ENCODE peak calls at places on chromosome 7, in five cellular contexts. B is hepatocyte, M is A549, Z is neural progenitor cell, A is SK-N-SH. I is an unnamed sample.
A peak's percentile ranks its signal among the peaks of the same experiment; 100 is the strongest.

GRCh38 chr7:19181634-19182033 is 36.4 kb upstream of the FERD3L start:
- DNase-seq in B (no peak), M (no peak), Z (no peak), A (no peak), I (no peak)

GRCh38 chr7:11343818-11344413 is 370.2 kb downstream of the PHF14 start:
- DNase-seq in B (peak; percentile 68), M (no peak), Z (peak; percentile 60), A (peak; percentile 22), I (peak; percentile 40)

GRCh38 chr7:137950263-137950621 is 51.6 kb downstream of the CREB3L2 start:
- DNase-seq in B (no peak), M (no peak), Z (no peak), A (no peak), I (no peak)

GRCh38 chr7:106114735-106115383 is 2.7 kb upstream of the SYPL1 start:
- DNase-seq in B (no peak), M (no peak), Z (no peak), A (no peak), I (no peak)

GRCh38 chr7:30164567-30164966 is 29.8 kb downstream of the MTURN start:
- DNase-seq in B (peak; percentile 69), M (peak; percentile 57), Z (peak; percentile 67), A (peak; percentile 65), I (peak; percentile 37)

GRCh38 chr7:12713625-12714435 is 26.4 kb downstream of the ARL4A start:
- DNase-seq in B (no peak), M (no peak), Z (no peak), A (no peak), I (no peak)

GRCh38 chr7:1087462-1087809 is 477 bp upstream of the GPER1 start:
- DNase-seq in B (no peak), M (no peak), Z (no peak), A (no peak), I (no peak)

GRCh38 chr7:151207796-151208195 is 2.5 kb downstream of the H2BK1 start:
- DNase-seq in B (no peak), M (no peak), Z (no peak), A (no peak), I (no peak)

GRCh38 chr7:132998763-132999162 is 83.1 kb downstream of the CHCHD3 start:
- DNase-seq in B (no peak), M (no peak), Z (peak; percentile 28), A (no peak), I (no peak)

GRCh38 chr7:142587578-142588191 is 161.6 kb upstream of the PRSS1 start:
- DNase-seq in B (peak; percentile 66), M (peak; percentile 88), Z (peak; percentile 63), A (peak; percentile 31), I (peak; percentile 81)

GRCh38 chr7:39434012-39434411 is 132.2 kb upstream of the YAE1 start:
- DNase-seq in B (no peak), M (no peak), Z (peak; percentile 17), A (no peak), I (no peak)

GRCh38 chr7:3942778-3943177 is 641.7 kb downstream of the SDK1 start:
- DNase-seq in B (no peak), M (no peak), Z (no peak), A (no peak), I (no peak)

GRCh38 chr7:3949226-3949625 is 648.2 kb downstream of the SDK1 start:
- DNase-seq in B (no peak), M (no peak), Z (no peak), A (no peak), I (no peak)

GRCh38 chr7:3937564-3937963 is 636.5 kb downstream of the SDK1 start:
- DNase-seq in B (no peak), M (no peak), Z (no peak), A (no peak), I (no peak)

GRCh38 chr7:3943779-3944520 is 642.9 kb downstream of the SDK1 start:
- DNase-seq in B (no peak), M (no peak), Z (no peak), A (no peak), I (no peak)

GRCh38 chr7:3943265-3943664 is 642.2 kb downstream of the SDK1 start:
- DNase-seq in B (peak; percentile 26), M (no peak), Z (no peak), A (no peak), I (no peak)
- H3K4me2 ChIP-seq in B (peak overlapping the region; percentile 26), M (no peak overlapping the region), Z (no peak overlapping the region), A (no peak overlapping the region), I (no peak overlapping the region)

GRCh38 chr7:41134242-41134872 is 568.5 kb downstream of the INHBA start:
- DNase-seq in B (no peak), M (no peak), Z (no peak), A (no peak), I (no peak)
- H3K4me2 ChIP-seq in B (no peak overlapping the region), M (no peak overlapping the region), Z (no peak overlapping the region), A (peak overlapping the region; percentile 1), I (no peak overlapping the region)

GRCh38 chr7:118182618-118183253 is 1.2 kb upstream of the LSM8 start:
- DNase-seq in B (no peak), M (no peak), Z (no peak), A (no peak), I (no peak)
- H3K4me2 ChIP-seq in B (peak overlapping the region; percentile 75), M (peak overlapping the region; percentile 81), Z (peak overlapping the region; percentile 89), A (peak overlapping the region; percentile 79), I (peak overlapping the region; percentile 96)

DNA sequence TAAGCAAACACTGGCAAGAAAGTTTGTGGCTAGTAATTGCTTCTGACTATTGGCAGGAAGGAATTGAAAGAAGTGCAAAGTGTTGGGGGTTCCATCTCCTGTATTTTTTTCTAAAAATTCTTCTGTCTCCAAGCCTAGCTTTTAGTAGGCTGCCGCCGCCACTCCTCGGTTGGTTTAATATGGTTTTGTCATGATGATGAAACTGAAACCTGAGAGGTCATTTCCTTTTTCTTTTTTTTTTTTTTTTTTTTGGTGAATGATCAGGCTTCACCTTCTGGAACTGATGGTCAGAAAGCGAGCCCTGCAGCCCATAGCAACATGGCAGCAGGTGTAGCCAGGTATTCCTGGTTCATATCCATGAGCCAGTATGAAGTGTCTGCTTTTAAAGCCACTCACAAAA is 75.3 kb upstream of the AGBL3 start:
- DNase-seq in B (no peak), M (no peak), Z (no peak), A (no peak), I (no peak)
- H3K4me2 ChIP-seq in B (peak overlapping the region; percentile 13), M (no peak overlapping the region), Z (no peak overlapping the region), A (no peak overlapping the region), I (no peak overlapping the region)

I was measured in K562.